ENCODE peak calls at places on chromosomes 16 and 17, in four cellular contexts. X, H, K and P are unnamed samples.

GRCh38 chr16:30615358-30616076 is 5.3 kb upstream of the ZNF689 start:
- DNase-seq in X (no peak), H (peak), K (peak), P (no peak)

GRCh38 chr16:72428611-72429376 is 256.8 kb upstream of the PMFBP1 start:
- DNase-seq in X (peak), H (no peak), K (no peak), P (no peak)

GRCh38 chr17:78428025-78428575 is 49.7 kb downstream of the PGS1 start:
- DNase-seq in X (no peak), H (no peak), K (no peak), P (no peak)

GRCh38 chr16:11331967-11332366 is 13.3 kb upstream of the RMI2 start:
- DNase-seq in X (no peak), H (no peak), K (no peak), P (no peak)

GRCh38 chr17:60729854-60730253 is 52.2 kb downstream of the BCAS3 start:
- DNase-seq in X (no peak), H (no peak), K (no peak), P (no peak)

GRCh38 chr16:58028541-58029070 is 3.1 kb downstream of the MMP15 start:
- DNase-seq in X (no peak), H (no peak), K (no peak), P (no peak)

GRCh38 chr17:78399028-78399692 is 20.7 kb downstream of the PGS1 start:
- DNase-seq in X (no peak), H (no peak), K (no peak), P (no peak)

GRCh38 chr17:15307686-15308085 is 33.7 kb downstream of the TEKT3 start:
- DNase-seq in X (no peak), H (no peak), K (no peak), P (no peak)

GRCh38 chr16:12303649-12304048 is 327.1 kb downstream of the SNX29 start:
- DNase-seq in X (no peak), H (no peak), K (no peak), P (no peak)

GRCh38 chr16:49492090-49492801 is 118.6 kb downstream of the C16orf78 start:
- DNase-seq in X (no peak), H (peak), K (peak), P (no peak)

GRCh38 chr17:64040201-64040600 is 19.8 kb upstream of the ICAM2 start:
- DNase-seq in X (no peak), H (no peak), K (no peak), P (no peak)

GRCh38 chr17:41308251-41308917 is 725 bp downstream of the KRTAP16-1 start:
- DNase-seq in X (no peak), H (no peak), K (no peak), P (no peak)

GRCh38 chr17:60345233-60345632 is 46.7 kb downstream of the USP32 start:
- DNase-seq in X (no peak), H (no peak), K (no peak), P (no peak)

GRCh38 chr17:75250009-75250471 is 11.4 kb downstream of the GGA3 start:
- DNase-seq in X (peak), H (peak), K (no peak), P (no peak)

GRCh38 chr17:8255499-8255898 is 6.4 kb downstream of the PFAS start:
- DNase-seq in X (no peak), H (no peak), K (no peak), P (no peak)

GRCh38 chr16:67441907-67442306 is 11.0 kb downstream of the HSD11B2 start:
- DNase-seq in X (no peak), H (no peak), K (no peak), P (no peak)